ENCODE peak calls at places on chromosomes 11 and 22, in five cellular contexts. D is HepG2, F is GM12878, C is H1, Z is K562. W is an unnamed sample.

GRCh38 chr11:64923944-64924909 is at the start of gene PPP2R5B:
- DNase-seq in Z (peak; percentile 95), C (peak; percentile 87), F (peak; percentile 44), D (peak; percentile 85), W (peak; percentile 85)

GRCh38 chr22:50683994-50684371 is 11.4 kb downstream of the SHANK3 start:
- DNase-seq in C (no peak), F (no peak), Z (no peak), D (no peak), W (no peak)

GRCh38 chr11:101428918-101429317 is 154.9 kb downstream of the TRPC6 start:
- DNase-seq in Z (no peak), D (peak; percentile 7), F (no peak), C (no peak), W (no peak)

GRCh38 chr22:46537221-46537945 is at the start of gene CELSR1:
- DNase-seq in C (peak; percentile 78), F (no peak), D (no peak), Z (peak; percentile 67), W (peak; percentile 58)

GRCh38 chr11:60899021-60899936 is 7.1 kb downstream of the PRPF19 start:
- DNase-seq in F (no peak), C (peak; percentile 57), Z (peak; percentile 54), D (peak; percentile 56), W (peak; percentile 38)

GRCh38 chr22:17789379-17790200 is 15.3 kb upstream of the BID start:
- DNase-seq in C (no peak), Z (no peak), F (no peak), D (no peak), W (no peak)

GRCh38 chr11:125338435-125338834 is 157.6 kb downstream of the FEZ1 start:
- DNase-seq in Z (no peak), D (no peak), F (no peak), C (no peak), W (no peak)

GRCh38 chr11:44615041-44615513 is 49.6 kb downstream of the CD82 start:
- DNase-seq in F (no peak), Z (no peak), C (no peak), D (no peak), W (peak; percentile 40)

GRCh38 chr11:4994551-4994950 is at the start of gene OR51L1:
- DNase-seq in Z (no peak), F (no peak), D (no peak), C (no peak), W (no peak)

GRCh38 chr11:47688986-47689385 is 26.2 kb downstream of the AGBL2 start:
- DNase-seq in C (no peak), F (no peak), Z (no peak), D (no peak), W (no peak)

GRCh38 chr11:76772100-76772782 is 10.9 kb upstream of the TSKU start:
- DNase-seq in Z (no peak), C (no peak), D (peak; percentile 68), F (no peak), W (no peak)

GRCh38 chr11:83336993-83337392 is 50.8 kb upstream of the CCDC90B start:
- DNase-seq in D (no peak), F (no peak), Z (no peak), C (no peak), W (no peak)

GRCh38 chr11:75375626-75376025 is 23.7 kb upstream of the RPS3 start:
- DNase-seq in D (no peak), F (no peak), Z (no peak), C (no peak), W (no peak)

GRCh38 chr11:11916981-11917399 is 75.2 kb downstream of the USP47 start:
- DNase-seq in F (no peak), D (peak; percentile 2), Z (no peak), C (no peak), W (no peak)

GRCh38 chr11:16097543-16097942 is 258.8 kb downstream of the SOX6 start:
- DNase-seq in D (no peak), Z (no peak), C (no peak), F (no peak), W (no peak)

GRCh38 chr11:1852885-1853284 is at the start of gene LSP1:
- DNase-seq in C (no peak), D (no peak), Z (no peak), F (peak; percentile 92), W (no peak)

GRCh38 chr22:36425977-36426523 is 38.3 kb upstream of the MYH9 start:
- DNase-seq in D (peak; percentile 74), F (no peak), C (peak; percentile 50), Z (peak; percentile 69), W (no peak)
- TF ChIP-seq ATF2 in D (no peak), F (no peak), C (no peak), Z (no peak), W (no peak)

GRCh38 chr22:42401562-42402334 is 30.5 kb downstream of the NFAM1 start:
- DNase-seq in F (no peak), D (no peak), Z (no peak), C (no peak), W (no peak)
- TF ChIP-seq ATF2 in F (no peak), D (no peak), Z (no peak), C (no peak), W (no peak)

DNA sequence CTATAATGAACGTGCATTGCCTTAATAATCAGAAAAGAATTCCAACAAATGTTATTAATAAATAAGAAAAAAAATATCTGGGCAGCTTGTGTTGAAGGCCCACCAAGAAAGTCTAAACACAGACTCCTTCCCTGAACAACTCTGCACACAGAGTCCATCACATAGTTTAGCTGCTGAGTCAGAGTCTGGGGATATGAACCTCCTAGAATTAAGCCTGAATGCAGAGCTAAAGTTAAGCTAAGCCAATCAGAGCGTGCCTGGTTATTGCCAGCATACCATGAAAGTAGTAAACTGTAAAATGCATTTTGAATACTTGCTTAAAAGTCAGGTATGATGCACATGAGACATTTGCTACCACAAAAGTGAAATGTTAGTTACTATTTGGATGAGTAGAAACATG is 25.6 kb upstream of the TENM4 start:
- DNase-seq in Z (no peak), F (no peak), D (no peak), C (no peak), W (no peak)
- TF ChIP-seq ATF2 in Z (no peak), F (no peak), D (no peak), C (no peak), W (no peak)

DNA sequence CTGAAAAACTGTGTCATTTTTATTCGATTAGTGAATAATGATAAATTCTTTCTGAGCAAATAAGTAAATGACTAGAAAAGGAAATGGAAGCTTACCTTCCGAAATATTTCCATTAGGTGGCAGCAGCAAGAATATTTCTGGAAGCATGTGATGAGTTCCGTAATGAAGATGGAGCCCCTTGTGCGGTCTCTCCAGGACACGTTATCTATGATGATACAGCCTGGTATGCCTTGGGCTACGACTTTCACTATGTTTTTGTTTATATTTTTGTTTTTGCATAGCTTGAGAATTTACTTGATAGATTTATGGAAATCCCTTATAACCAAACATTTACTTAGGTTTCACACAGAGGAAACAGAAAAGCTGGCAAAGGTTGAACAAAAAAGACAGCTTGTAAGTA is 25.7 kb downstream of the CASP5 start:
- DNase-seq in F (no peak), Z (no peak), C (no peak), D (no peak), W (no peak)
- TF ChIP-seq ATF2 in F (no peak), Z (no peak), C (no peak), D (no peak), W (no peak)

GRCh38 chr11:134951305-134951700 is 539.3 kb upstream of the B3GAT1 start:
- DNase-seq in F (no peak), C (no peak), Z (no peak), D (no peak), W (no peak)
- TF ChIP-seq ATF2 in F (no peak), C (no peak), Z (no peak), D (no peak), W (no peak)

DNA sequence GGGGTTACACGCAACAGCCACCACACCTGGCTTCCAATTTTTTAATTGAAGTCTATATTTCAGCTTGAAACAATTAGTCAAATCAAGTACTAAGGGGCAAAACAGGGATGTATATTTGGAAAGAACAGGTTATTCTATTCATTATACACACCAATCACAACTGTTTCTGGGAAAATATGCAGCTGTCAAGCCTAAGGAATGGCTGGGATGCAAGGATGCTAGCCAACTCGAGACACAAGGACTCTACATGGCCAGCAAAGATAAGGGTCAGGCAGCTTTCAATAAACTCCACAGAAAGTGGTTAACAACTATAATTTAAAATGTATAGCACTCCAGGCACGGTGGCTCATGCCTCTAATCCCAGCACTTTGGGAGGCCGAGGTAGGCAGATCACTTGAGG is 126.8 kb upstream of the APOA1 start:
- DNase-seq in C (no peak), Z (no peak), F (no peak), D (no peak), W (no peak)
- TF ChIP-seq ATF2 in C (no peak), Z (no peak), F (no peak), D (no peak), W (no peak)

GRCh38 chr22:40247976-40248375 is 70.3 kb downstream of the TNRC6B start:
- DNase-seq in F (no peak), Z (no peak), D (no peak), C (no peak), W (no peak)
- TF ChIP-seq ATF2 in F (no peak), Z (no peak), D (no peak), C (no peak), W (no peak)

W was measured in WTC11.